ENCODE peak calls at places on chromosome 9, in eight cellular contexts. A is A673, G is WERI-Rb-1, D is choroid plexus epithelial cell, U is stomach, C is lower leg skin, J is GM12865, L is IMR-90. H is an unnamed sample.

GRCh38 chr9:21968331-21969010 is 25.7 kb downstream of the CDKN2A start:
- DNase-seq in D (no peak), J (no peak), L (no peak), C (no peak), G (no peak), A (no peak), U (no peak), H (no peak)

GRCh38 chr9:125889122-125889523 is 141.9 kb downstream of the PBX3 start:
- DNase-seq in G (peak; percentile 22), L (peak; percentile 3), C (no peak), U (no peak), D (no peak), J (no peak), A (no peak), H (peak; percentile 29)

GRCh38 chr9:89805726-89806125 is 200.9 kb downstream of the GADD45G start:
- DNase-seq in D (no peak), U (no peak), J (no peak), L (no peak), A (no peak), G (no peak), C (no peak), H (no peak)

GRCh38 chr9:114046876-114047275 is 31.2 kb downstream of the AMBP start:
- DNase-seq in L (peak; percentile 52), A (no peak), J (no peak), U (no peak), D (no peak), C (no peak), G (no peak), H (peak; percentile 46)

GRCh38 chr9:87792831-87793288 is 66.9 kb downstream of the CTSL start:
- DNase-seq in L (peak; percentile 43), U (peak; percentile 40), J (peak; percentile 86), C (peak; percentile 87), A (no peak), G (no peak), D (peak; percentile 93), H (peak; percentile 86)

GRCh38 chr9:17330097-17330496 is 195.3 kb downstream of the CNTLN start:
- DNase-seq in L (peak; percentile 46), D (no peak), G (no peak), U (no peak), A (no peak), C (no peak), J (no peak), H (peak; percentile 50)

GRCh38 chr9:136014928-136015633 is 53.9 kb upstream of the UBAC1 start:
- DNase-seq in D (no peak), C (no peak), L (no peak), A (no peak), J (no peak), U (no peak), G (no peak), H (no peak)

GRCh38 chr9:27303219-27303618 is 6.3 kb upstream of the EQTN start:
- DNase-seq in L (peak; percentile 4), A (no peak), D (peak; percentile 18), G (no peak), U (no peak), C (peak; percentile 40), J (no peak), H (no peak)

GRCh38 chr9:99573052-99573451 is 248.6 kb upstream of the NR4A3 start:
- DNase-seq in D (no peak), G (no peak), J (no peak), L (no peak), C (no peak), U (no peak), A (no peak), H (no peak)

GRCh38 chr9:134226221-134226930 is 62.0 kb upstream of the RNU6ATAC start:
- DNase-seq in C (no peak), G (no peak), A (peak; percentile 26), L (peak; percentile 92), U (peak; percentile 37), D (peak; percentile 84), J (no peak), H (peak; percentile 69)

GRCh38 chr9:37953775-37954437 is 50.0 kb upstream of the SLC25A51 start:
- DNase-seq in G (no peak), C (no peak), A (peak; percentile 40), U (no peak), L (peak; percentile 100), J (peak; percentile 91), D (peak; percentile 96), H (peak; percentile 98)

GRCh38 chr9:134962065-134962997 is 44.6 kb upstream of the FCN1 start:
- DNase-seq in C (no peak), L (no peak), G (peak; percentile 31), U (no peak), J (no peak), A (no peak), D (peak; percentile 14), H (no peak)

GRCh38 chr9:115673599-115673998 is 480.0 kb upstream of the PAPPA start:
- DNase-seq in D (no peak), J (no peak), C (no peak), A (no peak), G (no peak), L (peak; percentile 75), U (no peak), H (peak; percentile 59)
- H3K4me3 ChIP-seq in D (no peak overlapping the region), J (no peak overlapping the region), C (no peak overlapping the region), A (no peak overlapping the region), G (no peak overlapping the region), L (no peak overlapping the region), U (no peak overlapping the region), H (no peak overlapping the region)

GRCh38 chr9:95874303-95874988 is 1.0 kb upstream of the ERCC6L2 start:
- DNase-seq in U (no peak), J (peak; percentile 1), G (no peak), L (peak; percentile 7), D (no peak), A (peak; percentile 26), C (no peak), H (no peak)

GRCh38 chr9:95876138-95876444 is 600 bp downstream of the ERCC6L2 start:
- DNase-seq in G (no peak), L (no peak), U (no peak), C (no peak), J (no peak), A (no peak), D (no peak), H (no peak)

GRCh38 chr9:95874989-95875304 is 544 bp upstream of the ERCC6L2 start:
- DNase-seq in U (peak; percentile 44), J (peak; percentile 76), G (peak; percentile 73), D (peak; percentile 50), L (no peak), A (peak; percentile 53), C (peak; percentile 34), H (peak; percentile 75)

GRCh38 chr9:95876595-95876994 is 1.1 kb downstream of the ERCC6L2 start:
- DNase-seq in D (no peak), G (no peak), L (peak; percentile 22), J (peak; percentile 24), C (no peak), A (no peak), U (no peak), H (peak; percentile 29)

DNA sequence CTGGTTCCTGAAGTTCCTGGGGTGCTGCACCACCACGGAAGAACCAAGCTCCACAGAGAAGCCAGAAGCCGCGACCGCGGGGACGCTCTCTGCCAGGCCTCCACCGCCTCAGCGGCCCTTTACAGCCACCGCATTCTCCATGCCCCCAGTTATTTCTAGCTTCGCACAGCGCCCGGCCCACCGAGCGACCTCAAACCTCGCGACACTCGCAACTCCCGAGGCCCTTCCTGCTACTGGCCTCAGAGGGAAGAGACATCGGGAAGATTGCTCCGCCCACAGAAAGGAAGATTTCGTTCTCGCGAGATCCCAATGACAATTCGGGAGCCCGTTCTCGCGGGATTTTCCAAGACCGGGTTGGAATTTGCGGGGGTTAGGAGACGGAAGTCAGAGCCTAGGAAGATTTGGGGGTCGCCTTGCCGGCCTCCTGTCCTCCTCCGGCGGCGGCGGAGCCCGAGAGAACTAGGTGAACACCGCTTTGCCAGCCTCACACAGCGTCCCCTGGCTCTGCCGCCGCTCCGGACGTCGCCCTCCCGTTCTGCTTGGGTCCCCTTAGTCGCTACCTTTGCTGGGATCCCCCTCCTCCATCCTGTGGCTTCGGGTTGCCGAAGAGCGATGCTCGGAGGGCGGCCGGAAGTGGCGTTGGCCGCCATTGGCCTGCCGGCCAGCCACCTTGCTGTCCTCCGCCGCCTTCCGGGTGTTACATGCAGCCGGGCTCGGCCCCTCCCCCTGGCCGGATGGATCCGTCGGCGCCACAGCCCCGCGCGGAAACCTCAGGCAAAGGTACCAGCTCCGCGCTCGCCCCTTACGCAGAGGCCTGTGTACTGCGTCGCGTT is at the start of gene ERCC6L2:
- DNase-seq in U (peak; percentile 94), J (peak; percentile 97), G (peak; percentile 99), C (peak; percentile 95), A (peak; percentile 99), L (peak; percentile 99), D (peak; percentile 99), H (peak; percentile 99)
- TF ChIP-seq CTCF in U (no peak), J (no peak), G (no peak), C (no peak), A (no peak), L (no peak), D (peak; percentile 4), H (no peak)

GRCh38 chr9:81822967-81823366 is 105.3 kb upstream of the SPATA31D4 start:
- DNase-seq in G (no peak), D (no peak), J (no peak), U (no peak), A (no peak), C (no peak), L (no peak), H (no peak)

GRCh38 chr9:81823672-81824554 is 104.3 kb upstream of the SPATA31D4 start:
- DNase-seq in L (no peak), J (no peak), G (no peak), A (no peak), D (no peak), U (no peak), C (no peak), H (peak; percentile 36)

GRCh38 chr9:81822263-81822865 is 105.9 kb upstream of the SPATA31D4 start:
- DNase-seq in U (no peak), C (no peak), A (no peak), J (no peak), D (no peak), L (no peak), G (peak; percentile 91), H (no peak)

GRCh38 chr9:81815781-81816180 is 112.4 kb upstream of the SPATA31D4 start:
- DNase-seq in U (no peak), A (no peak), J (no peak), L (no peak), G (no peak), D (no peak), C (no peak), H (no peak)

DNA sequence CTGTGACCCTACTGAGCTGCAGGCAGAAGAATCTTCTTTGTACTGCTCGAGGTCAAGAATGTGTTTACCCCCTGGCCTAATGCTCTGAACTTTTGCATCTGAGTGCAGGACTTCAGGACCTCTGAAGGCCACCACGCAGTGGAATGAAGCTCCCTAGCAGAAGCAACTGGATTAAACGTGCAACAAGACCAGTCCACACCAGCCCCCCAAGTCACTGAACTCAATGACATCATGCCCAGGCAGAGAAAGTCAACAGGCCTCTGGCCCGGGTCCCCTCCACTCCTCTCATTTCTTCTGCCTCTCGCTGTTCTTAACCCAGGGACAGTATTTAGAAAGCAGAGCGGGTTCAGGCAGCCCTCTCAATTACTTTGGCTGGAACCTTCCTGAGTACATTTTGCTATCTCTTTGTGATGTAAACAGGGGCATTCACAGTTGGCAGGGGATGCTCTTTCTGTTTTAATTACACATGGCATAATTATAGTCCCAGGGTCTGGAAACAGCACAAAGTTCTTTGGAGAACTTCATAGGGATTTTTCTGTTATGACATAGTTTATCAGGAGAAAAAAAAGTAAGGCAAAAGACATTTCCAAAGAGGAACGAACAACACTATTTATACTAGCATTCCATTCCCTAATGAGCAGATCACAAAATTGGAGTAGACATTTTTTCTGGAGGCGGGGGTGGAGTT is 108.2 kb upstream of the SPATA31D4 start:
- DNase-seq in J (no peak), C (no peak), D (no peak), L (peak; percentile 35), A (no peak), G (no peak), U (no peak), H (peak; percentile 53)
- H3K4me3 ChIP-seq in J (no peak overlapping the region), C (no peak overlapping the region), D (no peak overlapping the region), L (no peak overlapping the region), A (no peak overlapping the region), G (no peak overlapping the region), U (no peak overlapping the region), H (no peak overlapping the region)

GRCh38 chr9:35415769-35416427 is 74.0 kb upstream of the RUSC2 start:
- DNase-seq in L (no peak), C (no peak), D (no peak), U (no peak), G (peak; percentile 35), A (no peak), J (no peak), H (no peak)
- TF ChIP-seq CTCF in L (no peak), C (no peak), D (peak; percentile 19), U (no peak), G (peak; percentile 68), A (peak; percentile 14), J (no peak), H (no peak)